ENCODE peak calls at places on chromosomes 5 and 9, in four cellular contexts. U is OCI-LY7, B is kidney epithelial cell, P is Calu3. Z is an unnamed sample.

GRCh38 chr5:55176176-55176818 is 3.3 kb upstream of the CDC20B start:
- DNase-seq in B (no peak), P (peak; percentile 80), U (peak; percentile 24), Z (no peak)

GRCh38 chr9:692636-693459 is 148.6 kb upstream of the DMRT1 start:
- DNase-seq in B (no peak), U (peak; percentile 21), P (no peak), Z (peak; percentile 1)

GRCh38 chr9:6086006-6086655 is 70.7 kb upstream of the RANBP6 start:
- DNase-seq in B (no peak), P (no peak), U (peak; percentile 60), Z (no peak)

GRCh38 chr9:70355801-70356200 is 58.7 kb downstream of the KLF9 start:
- DNase-seq in B (no peak), P (no peak), U (no peak), Z (no peak)

GRCh38 chr9:128724744-128725211 is 851 bp upstream of the ZDHHC12 start:
- DNase-seq in U (peak; percentile 42), B (peak; percentile 18), P (peak; percentile 40), Z (no peak)

GRCh38 chr9:129400001-129400970 is 220.6 kb downstream of the C9orf50 start:
- DNase-seq in P (no peak), U (no peak), B (no peak), Z (no peak)

GRCh38 chr5:109416882-109417281 is 7.1 kb upstream of the PJA2 start:
- DNase-seq in B (no peak), U (no peak), P (no peak), Z (no peak)

GRCh38 chr9:82580921-82581320 is 482.0 kb downstream of the RASEF start:
- DNase-seq in P (no peak), U (no peak), B (no peak), Z (no peak)

GRCh38 chr9:21875893-21876292 is 73.5 kb downstream of the MTAP start:
- DNase-seq in U (no peak), P (no peak), B (no peak), Z (no peak)

GRCh38 chr9:70195456-70195855 is 63.3 kb upstream of the SMC5 start:
- DNase-seq in P (no peak), U (no peak), B (no peak), Z (no peak)

GRCh38 chr9:99425124-99425523 is 203.0 kb downstream of the SEC61B start:
- DNase-seq in P (no peak), B (no peak), U (no peak), Z (no peak)

GRCh38 chr9:135240222-135240621 is 152.8 kb downstream of the OLFM1 start:
- DNase-seq in P (no peak), U (no peak), B (no peak), Z (no peak)

GRCh38 chr9:135242406-135242805 is 154.9 kb downstream of the OLFM1 start:
- DNase-seq in U (no peak), B (no peak), P (no peak), Z (no peak)

GRCh38 chr9:135240871-135241311 is 153.4 kb downstream of the OLFM1 start:
- DNase-seq in B (no peak), P (no peak), U (no peak), Z (no peak)

GRCh38 chr9:135243201-135244190 is 156.0 kb downstream of the OLFM1 start:
- DNase-seq in U (no peak), B (no peak), P (no peak), Z (no peak)

GRCh38 chr9:135241381-135242380 is 154.2 kb downstream of the OLFM1 start:
- DNase-seq in P (no peak), U (no peak), B (no peak), Z (no peak)
- TF ChIP-seq CTCF in P (no peak), U (no peak), B (no peak), Z (no peak)

DNA sequence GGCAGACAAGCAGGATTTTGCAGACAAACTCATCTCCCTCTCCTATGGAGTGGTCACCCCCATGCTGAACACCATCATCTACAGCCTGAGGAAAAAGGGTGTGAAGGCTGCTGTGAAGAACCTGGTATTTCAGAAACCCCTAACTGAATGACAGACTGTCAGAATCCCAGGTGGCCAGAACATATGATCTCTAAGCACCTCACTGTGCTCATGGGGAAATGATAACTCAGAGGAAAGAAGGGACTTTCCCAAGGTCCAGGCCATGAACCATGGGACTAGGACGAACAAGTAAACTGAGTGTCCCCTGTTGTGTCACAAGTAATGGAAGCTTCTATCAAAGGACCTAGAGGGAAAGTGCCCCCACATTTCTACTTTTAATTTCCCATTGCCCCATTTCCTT is 14.7 kb upstream of the RECK start:
- DNase-seq in B (no peak), P (no peak), U (no peak), Z (no peak)
- TF ChIP-seq CTCF in B (no peak), P (no peak), U (no peak), Z (no peak)

GRCh38 chr9:73229543-73229942 is 77.9 kb downstream of the ANXA1 start:
- DNase-seq in U (no peak), B (no peak), P (no peak), Z (no peak)
- TF ChIP-seq CTCF in U (no peak), B (no peak), P (no peak), Z (no peak)

GRCh38 chr9:132669329-132669635 is 501 bp downstream of the DDX31 start:
- DNase-seq in P (no peak), U (no peak), B (no peak), Z (no peak)

GRCh38 chr9:132670359-132670815 is at the start of gene GTF3C4:
- DNase-seq in P (peak; percentile 74), B (no peak), U (peak; percentile 91), Z (peak; percentile 94)

GRCh38 chr9:132671620-132672412 is 1.6 kb downstream of the GTF3C4 start:
- DNase-seq in U (no peak), B (no peak), P (no peak), Z (no peak)

GRCh38 chr9:132670816-132671371 is 630 bp downstream of the GTF3C4 start:
- DNase-seq in U (peak; percentile 21), B (no peak), P (peak; percentile 24), Z (no peak)

GRCh38 chr9:132669636-132670358 is at the start of gene DDX31:
- DNase-seq in P (peak; percentile 82), U (peak; percentile 87), B (no peak), Z (peak; percentile 94)
- TF ChIP-seq CTCF in P (no peak), U (peak; percentile 30), B (no peak), Z (no peak)

GRCh38 chr5:78920604-78921003 is 64.5 kb downstream of the ARSB start:
- DNase-seq in P (no peak), B (no peak), U (peak; percentile 43), Z (no peak)
- TF ChIP-seq CTCF in P (no peak), B (peak; percentile 12), U (peak; percentile 57), Z (peak; percentile 73)

GRCh38 chr9:97895695-97896332 is 26.5 kb downstream of the TRMO start:
- DNase-seq in U (peak; percentile 37), P (no peak), B (no peak), Z (peak; percentile 64)
- TF ChIP-seq CTCF in U (peak; percentile 65), P (no peak), B (no peak), Z (no peak)

GRCh38 chr9:16155878-16156277 is 603.0 kb downstream of the CCDC171 start:
- DNase-seq in P (no peak), B (no peak), U (no peak), Z (no peak)

GRCh38 chr9:16153221-16153620 is 600.4 kb downstream of the CCDC171 start:
- DNase-seq in P (no peak), B (no peak), U (no peak), Z (no peak)

GRCh38 chr9:16152276-16153065 is 599.6 kb downstream of the CCDC171 start:
- DNase-seq in B (no peak), U (no peak), P (no peak), Z (peak; percentile 44)

GRCh38 chr9:16157216-16157615 is 604.4 kb downstream of the CCDC171 start:
- DNase-seq in U (no peak), P (no peak), B (no peak), Z (no peak)

GRCh38 chr9:16154570-16155078 is 601.8 kb downstream of the CCDC171 start:
- DNase-seq in U (peak; percentile 4), P (peak; percentile 75), B (no peak), Z (no peak)
- TF ChIP-seq CTCF in U (peak; percentile 28), P (peak; percentile 26), B (peak; percentile 58), Z (peak; percentile 34)

DNA sequence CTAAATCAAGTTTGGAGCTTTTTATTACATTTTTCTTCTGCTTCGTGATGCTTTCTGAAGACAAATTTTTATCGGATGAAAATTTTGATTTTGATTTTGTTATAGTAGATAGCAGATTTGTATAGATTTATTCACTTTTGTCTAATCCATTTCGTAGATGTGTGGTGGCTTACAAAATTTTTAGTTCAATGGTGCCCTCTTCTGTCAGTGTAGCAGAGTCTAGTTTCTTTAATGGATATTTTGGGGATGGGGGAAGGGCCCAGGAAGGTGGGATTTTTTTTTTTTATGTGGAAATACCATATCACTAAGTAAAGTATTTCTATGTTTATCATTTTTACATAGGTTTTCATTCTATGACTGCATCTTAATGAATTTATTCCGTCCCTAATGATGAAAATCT is 259.9 kb upstream of the TARS1 start:
- DNase-seq in U (no peak), B (no peak), P (peak; percentile 2), Z (no peak)
- TF ChIP-seq CTCF in U (peak; percentile 40), B (peak; percentile 30), P (no peak), Z (peak; percentile 81)

DNA sequence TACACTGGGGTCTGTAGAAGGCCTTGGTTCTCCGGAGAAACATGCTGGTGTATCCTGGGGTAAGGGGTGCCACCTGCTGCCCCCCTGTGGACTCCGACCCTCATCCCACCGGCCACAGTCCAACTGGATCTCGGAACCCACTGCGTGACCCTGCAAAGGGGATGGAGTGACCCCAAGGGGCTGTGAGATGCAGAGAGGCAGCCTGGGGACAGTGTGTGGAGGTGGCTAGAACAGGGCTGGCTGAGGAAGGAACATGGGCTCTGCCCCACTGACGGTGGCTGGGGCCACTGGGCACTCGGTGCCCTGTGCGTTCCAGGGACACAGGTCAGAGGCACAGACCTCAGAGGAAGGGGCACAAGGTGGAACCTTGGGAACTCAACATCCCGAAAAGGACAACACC is 2.3 kb downstream of the NACC2 start:
- DNase-seq in P (no peak), B (no peak), U (no peak), Z (no peak)
- TF ChIP-seq CTCF in P (no peak), B (no peak), U (no peak), Z (no peak)

DNA sequence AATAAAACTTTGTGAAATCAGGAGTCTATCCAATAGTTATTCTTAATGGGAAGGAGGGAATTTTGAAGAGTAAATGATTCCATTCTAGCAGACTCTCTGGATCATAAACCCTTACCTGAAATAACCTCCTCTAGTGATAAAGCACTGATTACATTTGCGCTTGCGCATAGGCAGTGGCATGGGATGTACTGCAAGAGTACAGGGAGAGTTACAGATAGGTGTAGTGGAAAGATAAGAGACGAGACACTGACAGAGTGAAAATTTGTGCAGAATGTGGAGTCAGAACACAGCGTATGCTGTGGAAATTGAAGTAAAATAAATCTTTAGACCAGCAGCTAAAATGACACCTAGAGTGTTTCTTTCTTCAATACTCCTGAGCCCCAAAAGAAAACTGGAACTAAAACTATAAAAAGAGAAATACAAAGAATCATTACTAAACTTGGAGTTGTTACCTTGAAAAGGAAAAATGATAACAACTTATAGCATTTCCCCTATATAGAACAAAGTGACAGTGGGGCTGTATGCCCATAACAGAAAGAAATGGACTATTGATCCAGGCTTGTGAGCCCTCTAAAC is 1471.1 kb upstream of the NUDT12 start:
- DNase-seq in U (no peak), B (no peak), P (no peak), Z (no peak)
- TF ChIP-seq CTCF in U (no peak), B (no peak), P (no peak), Z (no peak)